ENCODE peak calls at places on chromosomes 7 and 10, in four cellular contexts. One of them, this sample, is unnamed.

GRCh38 chr7:1480670-1481069 is 21.4 kb upstream of the MICALL2 start:
- DNase-seq in IMR-90: no peak
- DNase-seq in spleen: no peak
- DNase-seq in astrocyte of the spinal cord: no peak
- DNase-seq in this sample: no peak

GRCh38 chr7:75729851-75730274 is 8.9 kb downstream of the HIP1 start:
- DNase-seq in IMR-90: no peak
- DNase-seq in astrocyte of the spinal cord: no peak
- DNase-seq in spleen: no peak
- DNase-seq in this sample: no peak

GRCh38 chr10:132385721-132386418 is 11.1 kb upstream of the PWWP2B start:
- DNase-seq in IMR-90: no peak
- DNase-seq in spleen: peak; percentile 79
- DNase-seq in astrocyte of the spinal cord: no peak
- DNase-seq in this sample: no peak

GRCh38 chr10:1047937-1048336 is 982 bp downstream of the IDI1 start:
- DNase-seq in IMR-90: no peak
- DNase-seq in astrocyte of the spinal cord: no peak
- DNase-seq in spleen: no peak
- DNase-seq in this sample: no peak

GRCh38 chr7:45689011-45689796 is 115.0 kb downstream of the ADCY1 start:
- DNase-seq in IMR-90: peak; percentile 93
- DNase-seq in spleen: peak; percentile 68
- DNase-seq in astrocyte of the spinal cord: peak; percentile 75
- DNase-seq in this sample: peak; percentile 62

GRCh38 chr7:157496426-157497275 is 159.8 kb downstream of the DNAJB6 start:
- DNase-seq in spleen: peak; percentile 53
- DNase-seq in IMR-90: no peak
- DNase-seq in astrocyte of the spinal cord: no peak
- DNase-seq in this sample: no peak

GRCh38 chr7:77516085-77516484 is 21.0 kb upstream of the PTPN12 start:
- DNase-seq in IMR-90: no peak
- DNase-seq in astrocyte of the spinal cord: no peak
- DNase-seq in spleen: no peak
- DNase-seq in this sample: no peak

GRCh38 chr7:95204618-95205017 is 119.7 kb downstream of the PON1 start:
- DNase-seq in spleen: no peak
- DNase-seq in astrocyte of the spinal cord: no peak
- DNase-seq in IMR-90: no peak
- DNase-seq in this sample: no peak

GRCh38 chr7:105830405-105831218 is 45.8 kb downstream of the ATXN7L1 start:
- DNase-seq in spleen: no peak
- DNase-seq in IMR-90: peak; percentile 98
- DNase-seq in astrocyte of the spinal cord: peak; percentile 95
- DNase-seq in this sample: peak; percentile 94

GRCh38 chr10:607545-608196 is 81.8 kb downstream of the DIP2C start:
- DNase-seq in astrocyte of the spinal cord: no peak
- DNase-seq in spleen: peak; percentile 8
- DNase-seq in IMR-90: no peak
- DNase-seq in this sample: no peak

DNA sequence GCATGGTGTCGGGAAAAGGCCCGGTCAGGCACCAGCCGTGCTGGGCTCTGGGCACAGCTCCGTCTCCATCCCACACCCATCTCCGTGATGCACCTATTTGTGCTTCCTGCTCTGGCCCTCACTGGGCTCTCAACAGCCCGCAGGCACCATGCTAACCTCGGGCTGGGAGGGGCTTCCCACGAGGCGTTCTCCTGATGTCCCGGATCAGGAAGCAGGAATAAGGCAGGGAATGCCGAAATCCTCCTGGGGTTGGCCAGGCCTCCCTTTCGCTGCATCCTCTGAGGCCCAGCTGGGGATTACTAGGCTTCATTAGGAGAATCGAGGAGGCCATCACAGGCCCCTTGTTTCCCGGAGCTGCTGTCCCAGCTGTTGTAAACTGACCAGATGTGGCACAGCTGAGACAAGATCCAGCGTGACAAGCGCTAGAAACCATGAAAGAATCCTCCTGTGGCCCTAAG is 72.0 kb downstream of the FAM53B start:
- DNase-seq in astrocyte of the spinal cord: no peak
- DNase-seq in IMR-90: no peak
- DNase-seq in spleen: peak; percentile 71
- DNase-seq in this sample: no peak
- TF ChIP-seq CTCF in astrocyte of the spinal cord: no peak
- TF ChIP-seq CTCF in IMR-90: no peak
- TF ChIP-seq CTCF in spleen: no peak
- TF ChIP-seq CTCF in this sample: no peak

GRCh38 chr10:52216852-52217251 is 97.2 kb upstream of the DKK1 start:
- DNase-seq in astrocyte of the spinal cord: peak; percentile 86
- DNase-seq in IMR-90: peak; percentile 93
- DNase-seq in spleen: no peak
- DNase-seq in this sample: peak; percentile 70

GRCh38 chr10:52217531-52217930 is 96.5 kb upstream of the DKK1 start:
- DNase-seq in IMR-90: no peak
- DNase-seq in astrocyte of the spinal cord: no peak
- DNase-seq in spleen: no peak
- DNase-seq in this sample: no peak

GRCh38 chr10:52221937-52222336 is 92.1 kb upstream of the DKK1 start:
- DNase-seq in spleen: no peak
- DNase-seq in IMR-90: no peak
- DNase-seq in astrocyte of the spinal cord: no peak
- DNase-seq in this sample: no peak

GRCh38 chr10:52215745-52216361 is 98.2 kb upstream of the DKK1 start:
- DNase-seq in spleen: no peak
- DNase-seq in IMR-90: peak; percentile 81
- DNase-seq in astrocyte of the spinal cord: peak; percentile 80
- DNase-seq in this sample: peak; percentile 70

DNA sequence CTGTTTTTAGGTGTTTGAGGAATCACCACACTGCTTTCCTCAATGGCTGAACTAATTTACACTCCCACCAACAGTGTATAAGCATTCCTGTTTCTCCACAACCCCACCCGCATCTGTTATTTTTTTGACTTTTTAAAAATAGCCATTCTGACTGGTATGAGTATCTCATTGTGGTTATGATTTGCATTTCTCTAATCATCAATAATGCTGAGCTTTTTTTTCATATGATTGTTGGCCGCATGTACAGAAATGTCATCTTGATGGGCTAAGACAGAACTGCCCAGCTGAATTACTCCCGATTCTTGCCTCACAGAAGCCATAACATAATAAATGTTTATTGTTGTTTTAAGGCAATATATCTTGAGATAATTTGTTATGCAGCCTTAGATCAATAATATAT is 93.1 kb upstream of the DKK1 start:
- DNase-seq in astrocyte of the spinal cord: no peak
- DNase-seq in IMR-90: no peak
- DNase-seq in spleen: no peak
- DNase-seq in this sample: no peak
- H3K4me3 ChIP-seq in astrocyte of the spinal cord: no peak overlapping the region
- H3K4me3 ChIP-seq in IMR-90: no peak overlapping the region
- H3K4me3 ChIP-seq in spleen: no peak overlapping the region
- H3K4me3 ChIP-seq in this sample: no peak overlapping the region

GRCh38 chr7:50641442-50642405 is 76.5 kb upstream of the DDC start:
- DNase-seq in IMR-90: no peak
- DNase-seq in spleen: no peak
- DNase-seq in astrocyte of the spinal cord: no peak
- DNase-seq in this sample: no peak
- TF ChIP-seq CTCF in IMR-90: no peak
- TF ChIP-seq CTCF in spleen: no peak
- TF ChIP-seq CTCF in astrocyte of the spinal cord: no peak
- TF ChIP-seq CTCF in this sample: no peak

DNA sequence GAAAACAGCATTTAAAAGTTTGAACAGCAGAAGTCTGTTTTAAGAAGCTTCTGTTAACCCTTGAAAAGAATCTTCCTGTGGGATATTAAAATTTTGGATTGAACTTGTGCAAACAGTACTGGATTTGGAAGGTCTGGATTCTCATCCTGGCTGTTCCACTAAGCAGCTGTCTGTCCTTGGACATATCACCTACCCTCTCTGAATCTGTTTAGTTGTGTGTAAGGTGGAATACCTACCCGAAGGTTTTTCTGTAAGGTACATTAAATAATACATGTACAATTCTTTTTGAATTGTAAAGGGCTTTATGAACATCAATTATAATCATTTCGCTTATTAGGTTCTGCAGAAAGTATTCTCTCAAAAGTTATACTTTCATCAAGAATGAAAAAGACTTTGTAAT is 2.2 kb downstream of the PDCD4 start:
- DNase-seq in spleen: no peak
- DNase-seq in IMR-90: no peak
- DNase-seq in astrocyte of the spinal cord: no peak
- DNase-seq in this sample: no peak
- H3K4me3 ChIP-seq in spleen: peak overlapping the region; percentile 96
- H3K4me3 ChIP-seq in IMR-90: no peak overlapping the region
- H3K4me3 ChIP-seq in astrocyte of the spinal cord: peak overlapping the region; percentile 78
- H3K4me3 ChIP-seq in this sample: peak overlapping the region; percentile 86

GRCh38 chr10:13271552-13272163 is 28.2 kb downstream of the PHYH start:
- DNase-seq in astrocyte of the spinal cord: no peak
- DNase-seq in spleen: peak; percentile 79
- DNase-seq in IMR-90: peak; percentile 22
- DNase-seq in this sample: no peak
- TF ChIP-seq CTCF in astrocyte of the spinal cord: peak; percentile 59
- TF ChIP-seq CTCF in spleen: no peak
- TF ChIP-seq CTCF in IMR-90: peak; percentile 45
- TF ChIP-seq CTCF in this sample: peak; percentile 43

GRCh38 chr7:151243411-151244155 is 4.9 kb downstream of the SMARCD3 start:
- DNase-seq in spleen: peak; percentile 83
- DNase-seq in astrocyte of the spinal cord: no peak
- DNase-seq in IMR-90: no peak
- DNase-seq in this sample: no peak
- H3K4me3 ChIP-seq in spleen: peak overlapping the region; percentile 37
- H3K4me3 ChIP-seq in astrocyte of the spinal cord: no peak overlapping the region
- H3K4me3 ChIP-seq in IMR-90: no peak overlapping the region
- H3K4me3 ChIP-seq in this sample: no peak overlapping the region

GRCh38 chr10:124699471-124700292 is 44.5 kb downstream of the FAM53B start:
- DNase-seq in astrocyte of the spinal cord: no peak
- DNase-seq in spleen: peak; percentile 75
- DNase-seq in IMR-90: no peak
- DNase-seq in this sample: no peak

GRCh38 chr10:124696446-124697392 is 47.5 kb downstream of the FAM53B start:
- DNase-seq in spleen: peak; percentile 73
- DNase-seq in astrocyte of the spinal cord: no peak
- DNase-seq in IMR-90: no peak
- DNase-seq in this sample: no peak

GRCh38 chr10:124697443-124697836 is 46.7 kb downstream of the FAM53B start:
- DNase-seq in IMR-90: no peak
- DNase-seq in spleen: peak; percentile 69
- DNase-seq in astrocyte of the spinal cord: no peak
- DNase-seq in this sample: no peak

GRCh38 chr10:124698560-124699470 is 45.4 kb downstream of the FAM53B start:
- DNase-seq in spleen: peak; percentile 72
- DNase-seq in IMR-90: no peak
- DNase-seq in astrocyte of the spinal cord: no peak
- DNase-seq in this sample: no peak

GRCh38 chr10:124697837-124698559 is 46.2 kb downstream of the FAM53B start:
- DNase-seq in astrocyte of the spinal cord: no peak
- DNase-seq in IMR-90: peak; percentile 51
- DNase-seq in spleen: peak; percentile 87
- DNase-seq in this sample: no peak
- TF ChIP-seq CTCF in astrocyte of the spinal cord: no peak
- TF ChIP-seq CTCF in IMR-90: peak; percentile 12
- TF ChIP-seq CTCF in spleen: no peak
- TF ChIP-seq CTCF in this sample: no peak

GRCh38 chr10:71694039-71694471 is 25.5 kb downstream of the C10orf105 start:
- DNase-seq in spleen: no peak
- DNase-seq in astrocyte of the spinal cord: no peak
- DNase-seq in IMR-90: no peak
- DNase-seq in this sample: no peak
- H3K4me3 ChIP-seq in spleen: no peak overlapping the region
- H3K4me3 ChIP-seq in astrocyte of the spinal cord: no peak overlapping the region
- H3K4me3 ChIP-seq in IMR-90: no peak overlapping the region
- H3K4me3 ChIP-seq in this sample: no peak overlapping the region

GRCh38 chr7:90230834-90231233 is 14.1 kb upstream of the CFAP69 start:
- DNase-seq in astrocyte of the spinal cord: no peak
- DNase-seq in spleen: no peak
- DNase-seq in IMR-90: no peak
- DNase-seq in this sample: no peak
- TF ChIP-seq CTCF in astrocyte of the spinal cord: no peak
- TF ChIP-seq CTCF in spleen: no peak
- TF ChIP-seq CTCF in IMR-90: no peak
- TF ChIP-seq CTCF in this sample: no peak

GRCh38 chr10:104643023-104643663 is 2.1 kb downstream of the SORCS3 start:
- DNase-seq in spleen: peak; percentile 69
- DNase-seq in IMR-90: no peak
- DNase-seq in astrocyte of the spinal cord: no peak
- DNase-seq in this sample: no peak
- H3K4me3 ChIP-seq in spleen: no peak overlapping the region
- H3K4me3 ChIP-seq in IMR-90: no peak overlapping the region
- H3K4me3 ChIP-seq in astrocyte of the spinal cord: no peak overlapping the region
- H3K4me3 ChIP-seq in this sample: peak overlapping the region; percentile 37

This sample was measured in astrocyte of the cerebellum.